ENCODE peak calls at places on chromosomes 13 and 19, in ten cellular contexts. F is left lung; W is cerebellum; D is SW 1271; K is CD8-positive, alpha-beta memory T cell; I is stimulated activated CD4-positive, alpha-beta T cell treated with anti-CD3 and anti-CD28 coated beads, Interleukin-2, amount 100 ng/mL, for 24 hours; N is fibroblast of pulmonary artery; P is T-helper 9 cell; X is EH; C is M059J. G is an unnamed sample.
A peak's percentile ranks its signal among the peaks of the same experiment; 100 is the strongest.

GRCh38 chr13:97018029-97018819 is 23.9 kb upstream of the OXGR1 start:
- DNase-seq in F (no peak), W (peak; percentile 39), D (peak; percentile 38), K (peak; percentile 17), I (peak; percentile 25), N (peak; percentile 80), P (no peak), X (peak; percentile 61), C (peak; percentile 52), G (no peak)

GRCh38 chr13:96984061-96984508 is 10.2 kb downstream of the OXGR1 start:
- DNase-seq in F (peak; percentile 43), W (no peak), D (no peak), K (no peak), I (no peak), N (peak; percentile 39), P (no peak), X (no peak), C (peak; percentile 27), G (no peak)

GRCh38 chr19:8702350-8702749 is 3.8 kb upstream of the ACTL9 start:
- DNase-seq in F (no peak), W (no peak), D (no peak), K (peak; percentile 39), I (peak; percentile 27), N (no peak), P (no peak), X (no peak), C (no peak), G (no peak)

GRCh38 chr19:46297700-46298476 is 1.0 kb downstream of the HIF3A start:
- DNase-seq in F (no peak), W (peak; percentile 24), D (no peak), K (no peak), I (no peak), N (peak; percentile 92), P (no peak), X (no peak), C (no peak), G (no peak)

GRCh38 chr19:9972103-9972502 is 35.8 kb upstream of the OLFM2 start:
- DNase-seq in F (no peak), W (no peak), D (no peak), K (no peak), I (no peak), N (no peak), P (no peak), X (no peak), C (no peak), G (no peak)

GRCh38 chr13:111296417-111296816 is 24.0 kb upstream of the TEX29 start:
- DNase-seq in F (no peak), W (no peak), D (no peak), K (peak; percentile 12), I (no peak), N (no peak), P (no peak), X (no peak), C (no peak), G (no peak)

GRCh38 chr19:35755550-35756371 is 1.1 kb downstream of the HSPB6 start:
- DNase-seq in F (no peak), W (no peak), D (no peak), K (peak; percentile 32), I (peak; percentile 55), N (peak; percentile 76), P (peak; percentile 38), X (peak; percentile 74), C (no peak), G (peak; percentile 19)

GRCh38 chr19:29676586-29676985 is 11.3 kb downstream of the PLEKHF1 start:
- DNase-seq in F (peak; percentile 72), W (no peak), D (no peak), K (no peak), I (no peak), N (no peak), P (no peak), X (no peak), C (no peak), G (no peak)

GRCh38 chr13:113861433-113862030 is 2.3 kb downstream of the GAS6 start:
- DNase-seq in F (no peak), W (no peak), D (no peak), K (no peak), I (no peak), N (no peak), P (no peak), X (peak; percentile 71), C (no peak), G (no peak)

G was measured in effector CD8-positive, alpha-beta T cell.